ENCODE peak calls at places on chromosomes 3 and 15, in five cellular contexts. Q is A549, I is activated B cell treated with CpG ODN at 0.5 μM for 24 hours, Y is glutamatergic neuron, H is endothelial cell. L is an unnamed sample.

GRCh38 chr15:75650908-75651809 is 3.4 kb downstream of the SNX33 start:
- DNase-seq in Q (no peak), H (no peak), I (no peak), Y (no peak), L (no peak)

GRCh38 chr3:102129774-102130608 is 280.7 kb downstream of the NFKBIZ start:
- DNase-seq in I (no peak), H (no peak), Y (no peak), Q (peak), L (no peak)

GRCh38 chr3:40972350-40972749 is 227.0 kb upstream of the CTNNB1 start:
- DNase-seq in Y (no peak), Q (no peak), H (no peak), I (no peak), L (no peak)

GRCh38 chr3:31523543-31523942 is 9.2 kb upstream of the STT3B start:
- DNase-seq in I (no peak), Q (no peak), H (no peak), Y (no peak), L (no peak)

GRCh38 chr3:153901152-153901551 is 220.0 kb upstream of the ARHGEF26 start:
- DNase-seq in Y (no peak), Q (no peak), H (no peak), I (no peak), L (no peak)

GRCh38 chr15:96583671-96584070 is 253.2 kb downstream of the NR2F2 start:
- DNase-seq in I (no peak), Q (no peak), H (no peak), Y (no peak), L (no peak)

GRCh38 chr3:177554900-177555759 is 357.8 kb upstream of the TBL1XR1 start:
- DNase-seq in Y (no peak), Q (no peak), H (no peak), I (no peak), L (no peak)

GRCh38 chr15:82710208-82710555 is 507 bp upstream of the AP3B2 start:
- DNase-seq in Q (no peak), I (no peak), H (no peak), Y (no peak), L (no peak)

GRCh38 chr3:31377045-31377642 is 155.6 kb upstream of the STT3B start:
- DNase-seq in Q (peak), H (no peak), Y (no peak), I (no peak), L (no peak)

GRCh38 chr3:14879161-14879888 is 60.6 kb downstream of the FGD5 start:
- DNase-seq in Y (peak), I (no peak), H (no peak), Q (peak), L (no peak)

GRCh38 chr3:172251211-172251610 is 197.0 kb downstream of the GHSR start:
- DNase-seq in I (no peak), Q (no peak), Y (no peak), H (no peak), L (no peak)

GRCh38 chr3:84439476-84439875 is 519.3 kb upstream of the CADM2 start:
- DNase-seq in H (no peak), I (no peak), Q (no peak), Y (no peak), L (no peak)
- TF ChIP-seq CTCF in H (no peak), I (no peak), Q (no peak), Y (no peak), L (no peak)

DNA sequence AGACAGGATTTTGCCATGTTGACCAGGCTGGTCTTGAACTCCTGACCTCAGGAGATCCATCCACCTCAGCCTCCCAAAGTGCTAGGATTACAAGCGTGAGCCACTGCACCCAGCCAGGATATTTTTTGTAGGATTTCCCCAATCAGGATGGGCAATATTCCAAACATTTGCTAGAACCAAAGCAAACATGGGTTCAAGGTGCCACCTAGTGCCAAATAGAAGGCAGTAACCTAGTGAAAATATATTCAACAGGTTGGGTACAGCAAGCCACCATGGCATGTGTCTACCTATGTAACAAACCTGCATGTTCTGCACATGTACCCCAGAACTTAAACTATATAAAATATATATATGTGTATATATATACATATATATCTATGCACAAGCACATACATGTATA is 185.9 kb upstream of the CADM2 start:
- DNase-seq in Q (no peak), I (no peak), H (no peak), Y (no peak), L (no peak)
- TF ChIP-seq CTCF in Q (no peak), I (no peak), H (peak), Y (peak), L (no peak)

GRCh38 chr15:56491110-56491722 is 26.3 kb upstream of the MNS1 start:
- DNase-seq in H (peak), Q (peak), I (no peak), Y (peak), L (peak)

GRCh38 chr15:56492786-56493555 is 28.0 kb upstream of the MNS1 start:
- DNase-seq in H (no peak), Q (no peak), Y (no peak), I (no peak), L (no peak)

GRCh38 chr15:56495050-56495449 is 30.1 kb upstream of the MNS1 start:
- DNase-seq in I (no peak), Y (no peak), H (no peak), Q (no peak), L (no peak)

DNA sequence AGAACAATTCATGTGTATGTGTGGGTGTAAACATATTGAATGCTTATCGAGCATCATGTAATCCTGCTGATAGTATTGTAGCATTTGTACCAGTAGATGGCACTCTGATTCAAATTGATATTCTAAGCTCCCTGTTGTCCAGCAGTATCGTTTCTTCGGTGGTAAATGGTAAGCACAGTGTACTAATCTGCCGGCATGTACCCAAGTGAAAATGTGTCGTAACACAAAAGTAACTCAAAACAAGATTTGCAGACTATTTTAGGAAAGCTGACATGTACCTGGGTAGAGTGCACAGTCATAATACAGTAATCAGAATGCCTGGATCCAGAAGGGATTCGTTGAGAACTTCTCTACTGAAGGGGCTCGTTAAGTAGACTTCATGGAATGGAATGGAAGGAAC is 31.7 kb upstream of the MNS1 start:
- DNase-seq in Y (no peak), I (no peak), H (peak), Q (peak), L (no peak)
- TF ChIP-seq CTCF in Y (peak), I (no peak), H (peak), Q (peak), L (peak)

GRCh38 chr15:89761009-89761831 is 10.2 kb upstream of the MESP1 start:
- DNase-seq in Q (no peak), H (no peak), Y (no peak), I (no peak), L (no peak)
- TF ChIP-seq CTCF in Q (peak), H (peak), Y (no peak), I (no peak), L (peak)

GRCh38 chr15:93037341-93038063 is 51.5 kb downstream of the RGMA start:
- DNase-seq in I (no peak), Y (peak), Q (no peak), H (no peak), L (no peak)
- TF ChIP-seq CTCF in I (no peak), Y (no peak), Q (no peak), H (no peak), L (no peak)

GRCh38 chr3:139506792-139507191 is 30.5 kb upstream of the RBP2 start:
- DNase-seq in I (no peak), Y (no peak), Q (no peak), H (no peak), L (no peak)
- TF ChIP-seq CTCF in I (no peak), Y (no peak), Q (no peak), H (no peak), L (no peak)

GRCh38 chr3:98655666-98656065 is 62.3 kb upstream of the CPOX start:
- DNase-seq in Q (no peak), H (no peak), Y (no peak), I (no peak), L (no peak)

GRCh38 chr3:98651766-98652077 is 58.3 kb upstream of the CPOX start:
- DNase-seq in Y (no peak), H (no peak), I (no peak), Q (no peak), L (no peak)

GRCh38 chr3:98662699-98663098 is 69.3 kb upstream of the CPOX start:
- DNase-seq in Q (no peak), H (no peak), I (no peak), Y (no peak), L (no peak)

GRCh38 chr3:98657429-98657828 is 64.0 kb upstream of the CPOX start:
- DNase-seq in I (no peak), Q (peak), Y (peak), H (peak), L (no peak)
- TF ChIP-seq CTCF in I (no peak), Q (peak), Y (no peak), H (no peak), L (no peak)